ENCODE peak calls at places on chromosomes 7 and 10, in nine cellular contexts. D is HepG2, V is transverse colon, R is stomach, U is suprapubic skin, E is H1, J is HCT116, O is breast epithelium, Z is prostate gland. Q is an unnamed sample.

GRCh38 chr10:73999703-74000102 is 1.8 kb downstream of the VCL start:
- DNase-seq in D (peak; percentile 38), V (no peak), R (no peak), U (no peak), E (no peak), J (no peak), O (no peak), Z (peak; percentile 53), Q (no peak)

GRCh38 chr7:114843102-114843501 is 78.8 kb upstream of the MDFIC start:
- DNase-seq in D (no peak), V (no peak), R (no peak), U (no peak), E (no peak), J (no peak), O (no peak), Z (no peak), Q (no peak)

GRCh38 chr10:78448994-78449418 is 415.3 kb downstream of the RPS24 start:
- DNase-seq in D (no peak), V (no peak), R (no peak), U (no peak), E (no peak), J (no peak), O (no peak), Z (no peak), Q (no peak)

GRCh38 chr10:131947631-131948347 is 33.9 kb downstream of the BNIP3 start:
- DNase-seq in D (no peak), V (no peak), R (no peak), U (peak; percentile 21), E (no peak), J (no peak), O (peak; percentile 27), Z (no peak), Q (no peak)

GRCh38 chr7:981793-982510 is 1.0 kb upstream of the CYP2W1 start:
- DNase-seq in D (no peak), V (no peak), R (no peak), U (no peak), E (no peak), J (no peak), O (no peak), Z (peak; percentile 56), Q (no peak)

GRCh38 chr7:133429371-133429770 is 176.5 kb downstream of the EXOC4 start:
- DNase-seq in D (no peak), V (no peak), R (no peak), U (no peak), E (no peak), J (no peak), O (no peak), Z (no peak), Q (no peak)

GRCh38 chr10:52465202-52465601 is 151.1 kb downstream of the DKK1 start:
- DNase-seq in D (no peak), V (no peak), R (no peak), U (no peak), E (no peak), J (no peak), O (no peak), Z (no peak), Q (no peak)

GRCh38 chr10:113420057-113420732 is 132.7 kb upstream of the HABP2 start:
- DNase-seq in D (no peak), V (no peak), R (no peak), U (no peak), E (no peak), J (no peak), O (no peak), Z (no peak), Q (no peak)

GRCh38 chr10:80133221-80133620 is 691 bp downstream of the PLAC9 start:
- DNase-seq in D (no peak), V (no peak), R (no peak), U (peak; percentile 86), E (no peak), J (no peak), O (no peak), Z (no peak), Q (no peak)

GRCh38 chr10:93875032-93875358 is 18.8 kb upstream of the SLC35G1 start:
- DNase-seq in D (no peak), V (no peak), R (no peak), U (no peak), E (no peak), J (no peak), O (no peak), Z (no peak), Q (no peak)

GRCh38 chr7:71442492-71443196 is 310.7 kb downstream of the GALNT17 start:
- DNase-seq in D (no peak), V (no peak), R (no peak), U (peak; percentile 55), E (no peak), J (no peak), O (no peak), Z (no peak), Q (peak; percentile 39)

GRCh38 chr10:125080296-125080695 is 80.1 kb downstream of the CTBP2 start:
- DNase-seq in D (no peak), V (no peak), R (no peak), U (no peak), E (no peak), J (no peak), O (no peak), Z (no peak), Q (no peak)

DNA sequence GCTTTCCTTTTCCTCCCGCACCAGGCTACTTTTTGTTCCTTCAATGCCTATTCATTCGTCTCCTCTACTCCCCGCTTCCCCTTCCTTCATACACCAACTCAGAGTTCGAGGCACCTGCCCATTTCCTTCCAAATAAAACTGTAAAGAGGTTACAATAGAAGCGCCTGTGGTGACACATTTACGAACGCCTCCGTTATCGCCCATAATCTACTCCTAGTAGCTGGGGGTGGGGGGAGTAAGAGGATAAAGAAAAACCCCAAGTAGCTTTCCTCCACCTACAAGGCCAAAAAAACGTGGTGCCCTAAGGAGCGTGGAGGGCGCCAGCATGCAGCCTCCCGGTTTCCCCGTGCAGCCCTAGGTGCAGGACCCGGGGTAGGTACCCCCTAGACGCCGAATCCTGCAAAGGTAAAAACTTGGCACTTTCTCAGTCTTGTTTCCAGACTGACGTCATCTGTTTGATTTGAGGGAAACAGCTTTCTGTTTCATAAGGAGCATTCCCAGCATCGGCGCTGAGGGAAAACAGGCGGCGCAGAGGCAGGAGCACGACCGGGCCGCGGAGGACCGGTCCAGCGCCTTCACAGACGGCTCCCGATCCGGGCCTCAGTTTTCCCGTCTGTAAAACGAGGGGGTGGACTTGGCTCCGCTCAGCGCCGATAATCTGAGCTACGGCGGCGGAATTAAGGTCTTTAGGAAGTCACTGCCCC is 922 bp downstream of the PPA1 start:
- DNase-seq in D (peak; percentile 71), V (peak; percentile 77), R (peak; percentile 72), U (no peak), E (no peak), J (no peak), O (no peak), Z (peak; percentile 35), Q (no peak)
- TF ChIP-seq POLR2AphosphoS5 in D (peak; percentile 53), V (peak; percentile 90), R (peak; percentile 10), U (no peak), E (no peak), J (no peak), O (peak; percentile 32), Z (peak; percentile 68), Q (no peak)

GRCh38 chr10:76429331-76429625 is 997.9 kb downstream of the LRMDA start:
- DNase-seq in D (no peak), V (no peak), R (no peak), U (no peak), E (no peak), J (no peak), O (no peak), Z (no peak), Q (no peak)

GRCh38 chr10:76430330-76430729 is 998.9 kb downstream of the LRMDA start:
- DNase-seq in D (no peak), V (no peak), R (no peak), U (no peak), E (no peak), J (no peak), O (no peak), Z (no peak), Q (no peak)

GRCh38 chr10:76432274-76433012 is 1001.0 kb downstream of the LRMDA start:
- DNase-seq in D (no peak), V (peak; percentile 27), R (no peak), U (no peak), E (no peak), J (no peak), O (no peak), Z (no peak), Q (no peak)

GRCh38 chr10:76429642-76430041 is 998.2 kb downstream of the LRMDA start:
- DNase-seq in D (no peak), V (no peak), R (no peak), U (no peak), E (no peak), J (no peak), O (no peak), Z (no peak), Q (no peak)

DNA sequence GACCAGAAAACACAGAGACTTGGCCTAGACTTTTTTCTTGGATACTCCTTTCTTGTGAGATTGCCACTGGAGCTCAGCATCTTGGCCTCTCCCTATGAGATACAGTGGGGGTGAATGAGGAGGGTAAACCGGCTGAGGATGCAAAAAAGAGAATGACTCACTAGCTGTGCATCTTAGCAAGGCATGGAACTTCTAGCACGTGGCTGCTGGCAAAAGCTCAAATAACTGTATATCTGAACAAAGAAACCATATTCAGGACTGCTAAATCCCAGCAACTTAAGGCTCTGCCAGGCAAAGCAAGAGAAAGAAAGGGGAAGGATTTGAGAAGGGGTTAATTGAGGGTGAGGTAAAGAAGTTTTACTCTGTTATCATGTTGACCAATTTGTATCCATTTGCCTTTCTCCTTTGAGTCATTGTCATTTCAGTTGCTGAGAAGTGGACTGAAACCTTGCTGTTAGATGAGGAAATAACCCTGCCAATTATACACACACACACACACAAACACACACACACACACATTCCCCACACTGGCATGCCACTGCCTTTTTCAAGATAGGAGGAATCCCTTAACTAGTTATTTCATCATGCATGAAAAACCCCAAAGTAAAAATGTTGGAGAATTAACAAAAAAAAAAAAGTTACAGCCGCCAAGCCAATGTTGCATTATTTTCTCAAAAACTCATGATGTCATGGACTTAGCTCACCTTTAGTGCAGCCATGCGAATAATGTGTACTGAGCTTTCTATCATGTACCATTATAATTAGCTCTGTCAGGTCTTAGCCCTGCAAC is 997.3 kb downstream of the LRMDA start:
- DNase-seq in D (no peak), V (no peak), R (no peak), U (no peak), E (no peak), J (no peak), O (no peak), Z (no peak), Q (no peak)
- TF ChIP-seq POLR2AphosphoS5 in D (no peak), V (no peak), R (no peak), U (no peak), E (no peak), J (no peak), O (no peak), Z (no peak), Q (no peak)

DNA sequence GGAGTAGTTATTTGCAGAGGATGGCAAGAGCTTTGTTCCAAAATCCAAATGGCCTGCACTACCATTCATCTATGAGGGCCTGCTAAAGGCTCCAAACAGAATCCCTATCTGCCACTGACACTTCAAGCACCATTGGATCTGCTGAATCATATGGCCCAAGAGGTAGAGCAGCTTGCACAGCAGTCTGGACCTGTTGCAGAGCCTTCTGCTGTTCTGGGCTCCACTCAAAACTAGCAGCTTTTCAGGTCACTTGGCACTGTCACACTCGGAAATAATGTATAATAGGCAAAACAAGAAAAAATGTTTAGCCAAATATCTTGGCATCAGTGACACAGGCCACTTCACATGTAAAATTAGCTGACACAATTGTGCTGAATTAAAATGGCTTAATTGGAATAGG is 1183.0 kb upstream of the LRRTM3 start:
- DNase-seq in D (no peak), V (no peak), R (no peak), U (no peak), E (no peak), J (no peak), O (no peak), Z (no peak), Q (no peak)
- TF ChIP-seq POLR2AphosphoS5 in D (no peak), V (no peak), R (no peak), U (no peak), E (no peak), J (no peak), O (no peak), Z (no peak), Q (no peak)

GRCh38 chr10:129794056-129794455 is 170.0 kb downstream of the EBF3 start:
- DNase-seq in D (no peak), V (no peak), R (no peak), U (no peak), E (no peak), J (no peak), O (no peak), Z (no peak), Q (no peak)
- TF ChIP-seq POLR2AphosphoS5 in D (no peak), V (no peak), R (no peak), U (no peak), E (no peak), J (no peak), O (no peak), Z (no peak), Q (no peak)

Q was measured in SK-N-MC.